ENCODE peak calls at places on chromosomes 12 and 14, in seven cellular contexts. V is right lobe of liver, Y is lower lobe of right lung, C is thoracic aorta, U is MCF 10A, S is H9, R is endothelial cell. T is an unnamed sample.
A peak's percentile ranks its signal among the peaks of the same experiment; 100 is the strongest.

GRCh38 chr14:32508281-32508680 is 179.2 kb downstream of the AKAP6 start:
- DNase-seq in V (no peak), Y (no peak), C (no peak), U (peak; percentile 21), S (no peak), R (no peak), T (no peak)

GRCh38 chr14:60686865-60687264 is 37.3 kb downstream of the SIX4 start:
- DNase-seq in V (no peak), Y (no peak), C (no peak), U (peak; percentile 29), S (no peak), R (no peak), T (no peak)

GRCh38 chr12:79842630-79843029 is 92.3 kb downstream of the PPP1R12A start:
- DNase-seq in V (no peak), Y (no peak), C (no peak), U (no peak), S (no peak), R (no peak), T (no peak)

GRCh38 chr12:13196302-13196921 is at the start of gene EMP1:
- DNase-seq in V (peak; percentile 80), Y (peak; percentile 86), C (peak; percentile 98), U (peak; percentile 99), S (no peak), R (no peak), T (no peak)

GRCh38 chr14:59870277-59871165 is at the start of gene RTN1:
- DNase-seq in V (peak; percentile 72), Y (peak; percentile 80), C (peak; percentile 4), U (peak; percentile 64), S (peak; percentile 76), R (peak; percentile 58), T (peak; percentile 73)

GRCh38 chr12:92421701-92422100 is 276.1 kb upstream of the BTG1 start:
- DNase-seq in V (no peak), Y (no peak), C (no peak), U (peak; percentile 49), S (no peak), R (no peak), T (no peak)

GRCh38 chr14:92224348-92224954 is 98.5 kb upstream of the SLC24A4 start:
- DNase-seq in V (no peak), Y (no peak), C (no peak), U (peak; percentile 58), S (no peak), R (no peak), T (no peak)

GRCh38 chr12:34289431-34290190 is 267.3 kb downstream of the ALG10 start:
- DNase-seq in V (peak; percentile 7), Y (peak; percentile 18), C (no peak), U (no peak), S (peak; percentile 13), R (no peak), T (no peak)

GRCh38 chr14:38291681-38292459 is 36.0 kb upstream of the CLEC14A start:
- DNase-seq in V (no peak), Y (no peak), C (no peak), U (no peak), S (no peak), R (no peak), T (no peak)

GRCh38 chr14:89609701-89610100 is 192.7 kb upstream of the FOXN3 start:
- DNase-seq in V (no peak), Y (no peak), C (no peak), U (no peak), S (no peak), R (no peak), T (no peak)

GRCh38 chr12:70840966-70841365 is 79.6 kb downstream of the PTPRR start:
- DNase-seq in V (no peak), Y (no peak), C (no peak), U (no peak), S (no peak), R (no peak), T (no peak)

GRCh38 chr14:92546347-92547053 is 32.9 kb downstream of the RIN3 start:
- DNase-seq in V (no peak), Y (no peak), C (no peak), U (no peak), S (no peak), R (no peak), T (no peak)

GRCh38 chr14:101402936-101403660 is 158.2 kb upstream of the DIO3 start:
- DNase-seq in V (no peak), Y (no peak), C (no peak), U (peak; percentile 10), S (no peak), R (no peak), T (no peak)

GRCh38 chr14:33736299-33736698 is 214.6 kb downstream of the EGLN3 start:
- DNase-seq in V (no peak), Y (no peak), C (no peak), U (no peak), S (no peak), R (no peak), T (no peak)

GRCh38 chr12:12835378-12836145 is 22.4 kb downstream of the DDX47 start:
- DNase-seq in V (no peak), Y (no peak), C (no peak), U (peak; percentile 91), S (no peak), R (no peak), T (no peak)

GRCh38 chr12:111270773-111271172 is 98.1 kb downstream of the PHETA1 start:
- DNase-seq in V (no peak), Y (no peak), C (no peak), U (no peak), S (no peak), R (no peak), T (no peak)

GRCh38 chr12:23349550-23349949 is 599.9 kb downstream of the SOX5 start:
- DNase-seq in V (no peak), Y (no peak), C (no peak), U (no peak), S (no peak), R (no peak), T (no peak)

GRCh38 chr12:106646472-106646871 is 63.7 kb downstream of the RFX4 start:
- DNase-seq in V (no peak), Y (no peak), C (no peak), U (no peak), S (no peak), R (no peak), T (no peak)

GRCh38 chr12:10365716-10366433 is 24.0 kb downstream of the KLRK1 start:
- DNase-seq in V (no peak), Y (no peak), C (no peak), U (no peak), S (no peak), R (no peak), T (no peak)

GRCh38 chr12:39319180-39319579 is 123.7 kb downstream of the KIF21A start:
- DNase-seq in V (no peak), Y (no peak), C (no peak), U (no peak), S (no peak), R (no peak), T (no peak)

GRCh38 chr14:44589180-44589579 is 82.1 kb upstream of the FSCB start:
- DNase-seq in V (no peak), Y (no peak), C (no peak), U (peak; percentile 32), S (no peak), R (no peak), T (no peak)

GRCh38 chr12:64175254-64175945 is 46.7 kb downstream of the KICS2 start:
- DNase-seq in V (no peak), Y (no peak), C (no peak), U (no peak), S (no peak), R (no peak), T (no peak)

DNA sequence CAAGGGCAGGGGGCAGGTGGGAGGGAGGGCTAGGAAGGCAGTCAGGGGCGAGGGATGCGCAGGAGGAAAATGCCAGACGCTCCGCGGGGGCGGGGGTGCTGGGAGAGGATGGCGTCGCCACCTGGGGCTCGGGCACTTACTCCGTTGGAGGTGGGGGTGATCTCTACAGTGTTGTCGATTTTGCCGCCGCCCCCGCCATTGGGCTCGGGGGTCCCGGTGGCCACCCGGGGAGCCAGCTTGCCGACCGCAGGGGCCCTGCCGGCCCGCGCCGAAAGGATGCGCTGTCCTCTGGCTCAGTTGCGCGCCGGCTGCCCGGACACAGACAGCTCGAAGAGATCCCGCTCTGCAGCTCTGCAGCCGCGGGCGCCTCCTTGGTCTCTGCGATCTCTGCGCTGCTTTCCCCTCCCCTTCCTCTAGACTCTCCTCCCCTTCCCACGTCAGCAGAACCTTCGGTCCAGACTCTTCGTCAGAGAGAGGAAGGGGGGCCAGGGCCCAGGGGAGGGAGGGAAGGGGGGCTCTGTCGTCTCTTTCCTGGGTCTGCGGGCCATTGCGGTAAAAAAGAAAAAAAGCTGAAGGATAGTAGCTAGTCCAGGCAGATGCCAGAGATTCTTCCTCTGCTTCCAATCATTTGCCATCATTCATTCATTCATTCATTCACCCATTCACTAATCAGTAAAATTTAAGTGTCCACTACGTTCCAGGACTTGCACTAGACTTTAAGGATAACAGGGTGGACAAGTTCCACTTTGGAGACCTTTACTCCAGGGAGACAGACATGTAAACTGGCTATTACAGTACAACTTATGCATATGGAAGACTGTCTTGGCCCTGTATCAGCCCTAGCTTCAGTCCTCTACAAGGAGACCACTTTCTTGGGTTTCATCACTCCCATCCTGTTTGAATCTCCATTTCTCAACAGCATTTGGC is at the start of gene SLC22A17:
- DNase-seq in V (peak; percentile 60), Y (peak; percentile 68), C (peak; percentile 61), U (no peak), S (peak; percentile 90), R (peak; percentile 68), T (peak; percentile 88)
- TF ChIP-seq CTCF in V (no peak), Y (no peak), C (no peak), U (no peak), S (peak; percentile 11), R (no peak), T (peak; percentile 37)

GRCh38 chr12:68334136-68334535 is 2.0 kb upstream of the MDM1 start:
- DNase-seq in V (peak; percentile 28), Y (no peak), C (no peak), U (no peak), S (peak; percentile 51), R (no peak), T (no peak)
- TF ChIP-seq CTCF in V (peak; percentile 30), Y (no peak), C (no peak), U (no peak), S (peak; percentile 37), R (no peak), T (no peak)

GRCh38 chr12:89706551-89707348 is 1.9 kb downstream of the ATP2B1 start:
- DNase-seq in V (peak; percentile 25), Y (peak; percentile 46), C (no peak), U (peak; percentile 58), S (no peak), R (no peak), T (no peak)
- TF ChIP-seq CTCF in V (no peak), Y (no peak), C (no peak), U (no peak), S (no peak), R (no peak), T (no peak)

DNA sequence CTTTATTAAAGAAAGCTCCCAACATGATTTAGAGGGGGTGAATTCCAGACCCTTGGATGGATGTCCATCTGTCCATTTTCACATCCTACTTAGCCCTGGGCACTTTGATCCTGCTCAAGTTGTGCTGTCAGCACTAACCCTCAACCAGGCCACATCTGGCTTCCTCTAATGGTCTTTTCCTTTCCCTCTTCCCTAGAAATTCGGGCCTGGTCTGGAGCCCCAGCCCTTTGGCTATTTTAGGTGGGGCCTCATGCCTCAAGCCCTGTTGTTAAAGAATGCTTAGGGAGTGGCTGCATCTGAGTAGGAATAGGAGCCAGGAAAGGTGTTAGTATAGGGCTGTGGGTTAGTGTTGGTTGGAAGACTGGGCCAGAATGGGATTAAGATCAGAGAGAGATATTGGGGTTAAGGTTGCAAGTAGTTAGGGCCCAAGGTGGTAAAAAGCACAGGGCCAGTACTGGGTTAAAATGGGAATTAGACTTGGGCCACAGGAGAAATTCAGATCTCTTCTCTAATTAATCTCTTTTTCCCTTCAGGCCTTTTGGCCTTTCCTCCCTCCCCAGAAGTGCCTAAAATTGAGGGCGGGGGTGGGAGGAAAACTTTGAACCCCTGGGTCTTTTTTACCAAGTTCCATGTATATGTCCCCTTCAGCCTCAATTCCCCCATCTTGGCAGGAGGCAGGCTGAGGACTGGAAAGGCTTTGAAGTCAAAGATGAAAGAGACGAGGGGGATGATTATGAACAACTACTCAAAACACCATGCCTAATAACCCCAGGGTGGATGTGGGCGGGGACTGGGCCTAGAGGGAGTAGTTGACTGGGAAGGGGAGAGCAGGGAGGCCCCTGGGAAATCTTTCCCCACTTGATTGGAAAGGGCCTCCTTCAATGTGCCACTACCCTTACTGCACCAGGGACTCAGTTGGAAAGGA is 3.9 kb upstream of the ZNF385A start:
- DNase-seq in V (no peak), Y (no peak), C (no peak), U (no peak), S (no peak), R (no peak), T (no peak)
- TF ChIP-seq CTCF in V (no peak), Y (no peak), C (no peak), U (no peak), S (no peak), R (no peak), T (no peak)

T was measured in glutamatergic neuron.